ENCODE peak calls at places on chromosome 12, in nine cellular contexts. X is breast epithelium, Z is tibial nerve, I is BE2C, Q is Panc1, Y is ascending aorta, B is lung, K is suprapubic skin, E is GM23338. N is an unnamed sample.

GRCh38 chr12:29024117-29024516 is 125.0 kb upstream of the FAR2 start:
- DNase-seq in X (no peak), Z (no peak), I (no peak), Q (no peak), Y (no peak), B (no peak), K (no peak), E (peak; percentile 15), N (no peak)

GRCh38 chr12:26097046-26097878 is 27.6 kb downstream of the BHLHE41 start:
- DNase-seq in X (peak; percentile 68), Z (peak; percentile 48), I (peak; percentile 64), Q (peak; percentile 86), Y (no peak), B (peak; percentile 70), K (no peak), E (peak; percentile 84), N (peak; percentile 52)

GRCh38 chr12:100830003-100830795 is 35.6 kb downstream of the ANO4 start:
- DNase-seq in X (no peak), Z (no peak), I (no peak), Q (no peak), Y (no peak), B (no peak), K (no peak), E (peak; percentile 32), N (no peak)

GRCh38 chr12:91741932-91742331 is 403.7 kb downstream of the BTG1 start:
- DNase-seq in X (no peak), Z (no peak), I (no peak), Q (no peak), Y (no peak), B (no peak), K (no peak), E (no peak), N (no peak)

GRCh38 chr12:3431685-3432084 is 59.3 kb upstream of the PRMT8 start:
- DNase-seq in X (no peak), Z (no peak), I (no peak), Q (no peak), Y (no peak), B (no peak), K (no peak), E (no peak), N (no peak)

GRCh38 chr12:53170876-53171724 is 9.4 kb upstream of the ZNF740 start:
- DNase-seq in X (peak; percentile 28), Z (no peak), I (peak; percentile 47), Q (no peak), Y (no peak), B (no peak), K (no peak), E (no peak), N (no peak)

GRCh38 chr12:54352891-54353874 is 11.1 kb downstream of the GPR84 start:
- DNase-seq in X (no peak), Z (no peak), I (peak; percentile 56), Q (no peak), Y (no peak), B (no peak), K (no peak), E (peak; percentile 54), N (no peak)

GRCh38 chr12:29043069-29043468 is 106.0 kb upstream of the FAR2 start:
- DNase-seq in X (no peak), Z (no peak), I (no peak), Q (peak; percentile 30), Y (no peak), B (no peak), K (no peak), E (no peak), N (no peak)

GRCh38 chr12:89162704-89163261 is 189.5 kb downstream of the DUSP6 start:
- DNase-seq in X (no peak), Z (peak; percentile 81), I (no peak), Q (peak; percentile 5), Y (peak; percentile 16), B (peak; percentile 68), K (peak; percentile 79), E (no peak), N (peak; percentile 75)

GRCh38 chr12:108043750-108044149 is 85.3 kb upstream of the WSCD2 start:
- DNase-seq in X (no peak), Z (no peak), I (no peak), Q (no peak), Y (no peak), B (no peak), K (no peak), E (peak; percentile 12), N (no peak)

GRCh38 chr12:111224196-111225066 is 144.5 kb downstream of the PHETA1 start:
- DNase-seq in X (no peak), Z (no peak), I (peak; percentile 31), Q (no peak), Y (no peak), B (no peak), K (no peak), E (no peak), N (no peak)

GRCh38 chr12:59075968-59076367 is 155.7 kb upstream of the LRIG3 start:
- DNase-seq in X (no peak), Z (no peak), I (no peak), Q (no peak), Y (no peak), B (no peak), K (no peak), E (no peak), N (no peak)

GRCh38 chr12:54052745-54053624 is 650 bp upstream of the HOXC4 start:
- DNase-seq in X (no peak), Z (no peak), I (peak; percentile 39), Q (no peak), Y (no peak), B (no peak), K (no peak), E (no peak), N (no peak)

GRCh38 chr12:114626-115211 is 48.2 kb downstream of the IQSEC3 start:
- DNase-seq in X (no peak), Z (no peak), I (no peak), Q (no peak), Y (no peak), B (no peak), K (no peak), E (no peak), N (no peak)

GRCh38 chr12:232731-233614 is 19.0 kb upstream of the SLC6A12 start:
- DNase-seq in X (peak; percentile 34), Z (no peak), I (no peak), Q (no peak), Y (no peak), B (no peak), K (peak; percentile 64), E (no peak), N (no peak)

GRCh38 chr12:105113094-105113493 is 5.6 kb downstream of the WASHC4 start:
- DNase-seq in X (no peak), Z (no peak), I (no peak), Q (no peak), Y (no peak), B (no peak), K (no peak), E (no peak), N (no peak)

GRCh38 chr12:132772551-132772950 is 10.9 kb upstream of the ANKLE2 start:
- DNase-seq in X (no peak), Z (no peak), I (no peak), Q (no peak), Y (no peak), B (no peak), K (no peak), E (no peak), N (no peak)

GRCh38 chr12:132773077-132774020 is 11.7 kb upstream of the ANKLE2 start:
- DNase-seq in X (no peak), Z (no peak), I (no peak), Q (no peak), Y (no peak), B (no peak), K (no peak), E (no peak), N (no peak)

GRCh38 chr12:132774646-132775275 is 13.1 kb upstream of the ANKLE2 start:
- DNase-seq in X (no peak), Z (no peak), I (no peak), Q (no peak), Y (no peak), B (no peak), K (no peak), E (no peak), N (no peak)

GRCh38 chr12:132774159-132774558 is 12.5 kb upstream of the ANKLE2 start:
- DNase-seq in X (no peak), Z (no peak), I (no peak), Q (no peak), Y (no peak), B (no peak), K (no peak), E (no peak), N (no peak)

DNA sequence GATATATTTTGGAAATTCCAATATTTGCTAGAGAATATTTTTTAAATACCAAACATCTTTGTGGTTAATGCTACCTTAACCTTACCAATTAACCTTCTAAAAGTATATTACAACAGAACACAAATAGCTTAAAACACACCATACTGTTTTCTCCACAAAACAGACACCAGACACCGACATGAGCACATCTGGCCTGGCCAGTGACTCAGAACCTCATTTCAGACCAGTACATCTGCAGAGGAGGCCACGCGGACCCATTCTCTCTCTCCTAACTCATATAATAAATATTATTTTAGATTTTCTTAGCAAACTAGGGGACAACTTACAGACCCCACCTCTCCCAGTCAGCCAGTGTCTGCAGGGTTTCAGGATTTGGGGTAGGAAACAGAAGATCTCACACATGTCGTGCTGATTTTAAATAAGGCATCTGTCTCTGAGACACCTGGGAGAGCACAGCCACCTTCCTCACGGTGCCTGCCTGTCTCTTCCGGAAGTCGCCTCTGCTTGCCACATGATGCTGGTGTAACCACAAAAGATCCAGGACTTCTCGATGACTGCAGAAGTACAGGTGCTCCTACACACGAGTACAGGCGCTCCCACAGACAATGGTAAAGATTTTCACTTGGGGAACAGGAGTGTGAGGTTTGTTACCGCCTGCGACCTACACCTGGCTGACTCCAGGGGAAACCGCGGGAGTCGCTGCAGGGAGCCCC is 9.7 kb upstream of the ANKLE2 start:
- DNase-seq in X (no peak), Z (no peak), I (no peak), Q (no peak), Y (no peak), B (no peak), K (no peak), E (no peak), N (no peak)
- H3K36me3 ChIP-seq in X (no peaks in the 10 kb centered on the region), Z (peaks cover 8% of the 10 kb centered on the region), I (peaks cover 34% of the 10 kb centered on the region), Q (peaks cover 10% of the 10 kb centered on the region), Y (peaks cover 57% of the 10 kb centered on the region), B (peaks cover 39% of the 10 kb centered on the region), K (peaks cover 64% of the 10 kb centered on the region), E (peaks cover 6% of the 10 kb centered on the region), N (peaks cover 14% of the 10 kb centered on the region)

GRCh38 chr12:6866163-6866919 is 990 bp upstream of the TPI1 start:
- DNase-seq in X (no peak), Z (no peak), I (no peak), Q (no peak), Y (no peak), B (no peak), K (no peak), E (peak; percentile 43), N (no peak)
- H3K36me3 ChIP-seq in X (no peaks in the 10 kb centered on the region), Z (no peaks in the 10 kb centered on the region), I (peaks cover 64% of the 10 kb centered on the region), Q (peaks cover 6% of the 10 kb centered on the region), Y (peaks cover 54% of the 10 kb centered on the region), B (peaks cover 39% of the 10 kb centered on the region), K (peaks cover 66% of the 10 kb centered on the region), E (peaks cover 23% of the 10 kb centered on the region), N (peaks cover 44% of the 10 kb centered on the region)

GRCh38 chr12:49026101-49026500 is 7.5 kb upstream of the PRKAG1 start:
- DNase-seq in X (no peak), Z (no peak), I (no peak), Q (no peak), Y (no peak), B (no peak), K (no peak), E (no peak), N (no peak)
- H3K36me3 ChIP-seq in X (no peaks in the 10 kb centered on the region), Z (peaks cover 5% of the 10 kb centered on the region), I (peaks cover 93% of the 10 kb centered on the region), Q (peaks cover 41% of the 10 kb centered on the region), Y (peaks cover 76% of the 10 kb centered on the region), B (peaks cover 76% of the 10 kb centered on the region), K (peaks cover 89% of the 10 kb centered on the region), E (peaks cover 53% of the 10 kb centered on the region), N (peaks cover 60% of the 10 kb centered on the region)

GRCh38 chr12:64718649-64719048 is 40.6 kb downstream of the GNS start:
- DNase-seq in X (no peak), Z (no peak), I (no peak), Q (no peak), Y (no peak), B (no peak), K (no peak), E (no peak), N (no peak)
- H3K36me3 ChIP-seq in X (peaks cover 8% of the 10 kb centered on the region), Z (peaks cover 2% of the 10 kb centered on the region), I (peaks cover 35% of the 10 kb centered on the region), Q (peaks cover 12% of the 10 kb centered on the region), Y (peaks cover 39% of the 10 kb centered on the region), B (peaks cover 42% of the 10 kb centered on the region), K (peaks cover 96% of the 10 kb centered on the region), E (peaks cover 9% of the 10 kb centered on the region), N (peaks cover 5% of the 10 kb centered on the region)